ENCODE peak calls at places on chromosomes 1 and 21, in seven cellular contexts. T is HCT116, I is PC-3, V is GM23338, Q is SK-N-SH, X is hepatocyte, N is neural progenitor cell. E is an unnamed sample.

GRCh38 chr1:58724483-58724882 is 24.6 kb upstream of the MYSM1 start:
- DNase-seq in T (no peak), I (no peak), V (no peak), Q (no peak), X (no peak), N (no peak), E (peak; percentile 74)

GRCh38 chr1:181383695-181384094 is 99.6 kb upstream of the CACNA1E start:
- DNase-seq in T (no peak), I (no peak), V (no peak), Q (no peak), X (peak; percentile 57), N (no peak), E (no peak)

GRCh38 chr21:26659181-26659580 is 86.1 kb upstream of the CYYR1 start:
- DNase-seq in T (no peak), I (no peak), V (no peak), Q (no peak), X (no peak), N (no peak), E (no peak)

GRCh38 chr1:91091812-91092211 is 70.0 kb upstream of the ZNF644 start:
- DNase-seq in T (no peak), I (peak; percentile 69), V (no peak), Q (no peak), X (no peak), N (no peak), E (no peak)

GRCh38 chr21:34147835-34148804 is 74.7 kb downstream of the MRPS6 start:
- DNase-seq in T (no peak), I (no peak), V (no peak), Q (no peak), X (no peak), N (no peak), E (no peak)

GRCh38 chr1:50424045-50424939 is 1.0 kb upstream of the DMRTA2 start:
- DNase-seq in T (no peak), I (no peak), V (peak; percentile 52), Q (peak; percentile 54), X (no peak), N (peak; percentile 29), E (no peak)

GRCh38 chr1:234661249-234661928 is 51.4 kb upstream of the IRF2BP2 start:
- DNase-seq in T (no peak), I (no peak), V (no peak), Q (no peak), X (no peak), N (no peak), E (no peak)

GRCh38 chr21:39082656-39083376 is 100.4 kb downstream of the PSMG1 start:
- DNase-seq in T (peak; percentile 13), I (peak; percentile 45), V (peak; percentile 55), Q (no peak), X (no peak), N (peak; percentile 51), E (peak; percentile 48)

GRCh38 chr1:223137402-223138100 is 5.5 kb downstream of the TLR5 start:
- DNase-seq in T (no peak), I (peak; percentile 59), V (no peak), Q (no peak), X (peak; percentile 59), N (no peak), E (no peak)

GRCh38 chr1:59243544-59243943 is 53.4 kb upstream of the FGGY start:
- DNase-seq in T (no peak), I (no peak), V (no peak), Q (no peak), X (no peak), N (no peak), E (no peak)

GRCh38 chr1:31705080-31705866 is 1.5 kb upstream of the COL16A1 start:
- DNase-seq in T (no peak), I (peak; percentile 49), V (peak; percentile 88), Q (peak; percentile 62), X (peak; percentile 91), N (peak; percentile 68), E (peak; percentile 36)

GRCh38 chr1:78831731-78832360 is 174.7 kb downstream of the ADGRL4 start:
- DNase-seq in T (peak; percentile 53), I (peak; percentile 95), V (no peak), Q (no peak), X (no peak), N (no peak), E (no peak)

GRCh38 chr1:223844521-223844961 is 1.2 kb downstream of the TP53BP2 start:
- DNase-seq in T (no peak), I (peak; percentile 36), V (no peak), Q (no peak), X (no peak), N (no peak), E (no peak)

GRCh38 chr1:233614173-233614742 is 352 bp downstream of the KCNK1 start:
- DNase-seq in T (peak; percentile 29), I (peak; percentile 57), V (peak; percentile 65), Q (no peak), X (peak; percentile 70), N (peak; percentile 55), E (no peak)

GRCh38 chr1:19083081-19083480 is 126.6 kb upstream of the IFFO2 start:
- DNase-seq in T (no peak), I (no peak), V (no peak), Q (no peak), X (no peak), N (no peak), E (no peak)

GRCh38 chr1:38817958-38818705 is 41.4 kb downstream of the RRAGC start:
- DNase-seq in T (no peak), I (no peak), V (peak; percentile 76), Q (peak; percentile 94), X (peak; percentile 74), N (peak; percentile 91), E (no peak)

GRCh38 chr1:117919376-117919775 is 10.0 kb downstream of the GDAP2 start:
- DNase-seq in T (no peak), I (no peak), V (no peak), Q (no peak), X (no peak), N (no peak), E (no peak)

GRCh38 chr1:223209293-223209898 is 66.3 kb upstream of the TLR5 start:
- DNase-seq in T (no peak), I (no peak), V (no peak), Q (no peak), X (no peak), N (no peak), E (no peak)

DNA sequence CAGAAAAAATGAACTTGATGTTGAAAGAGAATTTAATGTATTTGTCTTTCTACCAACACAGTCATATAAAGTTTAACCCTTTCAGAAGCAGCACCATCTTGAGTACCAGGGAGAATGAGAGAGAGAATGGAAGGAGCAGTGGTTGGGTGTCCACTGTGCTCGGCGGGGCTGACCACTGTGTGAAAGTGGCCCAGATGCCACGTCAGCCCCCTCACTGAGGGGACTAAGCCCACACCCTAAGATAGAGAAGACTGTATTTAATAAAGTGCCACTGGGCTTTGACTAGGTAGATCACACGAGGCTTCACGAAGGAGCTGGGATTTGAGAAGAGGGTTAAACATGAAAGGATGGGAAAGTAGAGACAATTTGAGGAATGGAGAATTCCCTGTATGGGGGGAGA is 31.2 kb downstream of the BATF3 start:
- DNase-seq in T (no peak), I (no peak), V (no peak), Q (no peak), X (no peak), N (no peak), E (no peak)
- H3K27ac ChIP-seq in T (no peak overlapping the region), I (peak overlapping the region; percentile 84), V (no peak overlapping the region), Q (peak overlapping the region; percentile 95), X (peak overlapping the region; percentile 66), N (no peak overlapping the region), E (no peak overlapping the region)

GRCh38 chr1:150615346-150616201 is 13.8 kb downstream of the ENSA start:
- DNase-seq in T (no peak), I (peak; percentile 53), V (no peak), Q (no peak), X (no peak), N (no peak), E (no peak)
- TF ChIP-seq EZH2phosphoT487 in T (no peak), I (no peak), V (no peak), Q (no peak), X (no peak), N (no peak), E (no peak)

DNA sequence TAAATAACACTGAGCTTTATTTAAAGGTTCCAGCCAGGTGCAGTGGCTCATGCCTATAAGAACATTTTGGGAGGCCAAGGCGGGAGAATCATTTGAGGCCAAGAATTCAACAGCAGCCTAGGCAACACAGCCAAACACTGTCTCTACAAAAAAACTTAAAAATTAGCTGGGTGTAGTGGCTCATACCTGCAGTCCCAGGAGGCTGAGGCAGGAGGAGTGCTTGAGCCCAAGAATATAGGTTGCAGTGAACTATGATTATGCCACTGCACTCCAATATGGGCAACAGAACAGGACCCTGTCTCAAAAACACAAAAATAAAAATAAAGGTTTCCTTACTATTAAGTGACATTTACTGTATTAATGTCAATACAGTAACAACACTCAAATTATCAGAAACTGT is 2.1 kb downstream of the TAF12 start:
- DNase-seq in T (peak; percentile 37), I (peak; percentile 43), V (peak; percentile 36), Q (no peak), X (peak; percentile 17), N (peak; percentile 20), E (peak; percentile 66)
- TF ChIP-seq CTCF in T (no peak), I (peak; percentile 53), V (peak; percentile 31), Q (peak; percentile 47), X (peak; percentile 21), N (peak; percentile 33), E (peak; percentile 73)

DNA sequence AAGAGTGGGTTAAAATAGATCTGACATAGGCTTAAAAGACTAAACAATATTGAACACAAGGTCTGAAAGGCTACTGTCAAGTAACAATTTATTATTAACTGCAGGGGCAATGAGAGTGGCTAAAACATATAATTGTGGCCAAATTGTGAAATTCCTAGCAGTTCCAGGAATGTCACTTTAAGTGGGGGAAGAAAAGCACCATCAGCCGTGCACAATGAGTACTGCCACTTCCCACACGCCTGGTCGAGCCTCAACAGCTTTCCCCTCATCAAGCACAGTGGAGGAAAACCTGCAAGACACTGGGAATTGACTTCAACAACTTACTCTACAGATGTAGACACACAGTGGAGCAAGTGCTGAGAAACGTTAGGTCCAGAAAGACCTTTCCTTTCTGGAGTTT is 16.4 kb downstream of the TFB2M start:
- DNase-seq in T (no peak), I (no peak), V (no peak), Q (no peak), X (no peak), N (no peak), E (no peak)
- H3K27ac ChIP-seq in T (no peak overlapping the region), I (no peak overlapping the region), V (no peak overlapping the region), Q (no peak overlapping the region), X (no peak overlapping the region), N (no peak overlapping the region), E (no peak overlapping the region)

GRCh38 chr1:208171615-208172388 is 72.4 kb downstream of the PLXNA2 start:
- DNase-seq in T (no peak), I (no peak), V (no peak), Q (no peak), X (no peak), N (no peak), E (no peak)
- TF ChIP-seq EZH2phosphoT487 in T (no peak), I (no peak), V (no peak), Q (no peak), X (no peak), N (no peak), E (no peak)

GRCh38 chr1:101816262-101816661 is 180.5 kb downstream of the OLFM3 start:
- DNase-seq in T (no peak), I (no peak), V (no peak), Q (no peak), X (no peak), N (no peak), E (no peak)

GRCh38 chr1:101820080-101820479 is 176.6 kb downstream of the OLFM3 start:
- DNase-seq in T (peak; percentile 16), I (peak; percentile 57), V (peak; percentile 75), Q (peak; percentile 15), X (peak; percentile 68), N (peak; percentile 72), E (peak; percentile 10)
- TF ChIP-seq CTCF in T (no peak), I (peak; percentile 62), V (peak; percentile 85), Q (peak; percentile 59), X (peak; percentile 72), N (peak; percentile 84), E (peak; percentile 65)

E was measured in OCI-LY7.